ENCODE peak calls at places on chromosomes 12 and 14, in four cellular contexts. One of them, this sample, is unnamed.

GRCh38 chr12:110449799-110450497 is at the start of gene ARPC3:
- DNase-seq in M059J: peak; percentile 92
- DNase-seq in cardiac muscle cell: peak; percentile 97
- DNase-seq in HS-5: peak; percentile 67
- DNase-seq in this sample: peak; percentile 93

GRCh38 chr14:35385042-35385839 is 19.3 kb downstream of the NFKBIA start:
- DNase-seq in M059J: peak; percentile 92
- DNase-seq in cardiac muscle cell: peak; percentile 91
- DNase-seq in HS-5: no peak
- DNase-seq in this sample: no peak

GRCh38 chr14:87888136-87888999 is 104.6 kb downstream of the GALC start:
- DNase-seq in M059J: no peak
- DNase-seq in cardiac muscle cell: no peak
- DNase-seq in HS-5: no peak
- DNase-seq in this sample: no peak

GRCh38 chr12:65607271-65607880 is 216.9 kb upstream of the HMGA2 start:
- DNase-seq in M059J: peak; percentile 50
- DNase-seq in cardiac muscle cell: no peak
- DNase-seq in HS-5: no peak
- DNase-seq in this sample: no peak

GRCh38 chr12:2054091-2055018 is 1.6 kb downstream of the CACNA1C start:
- DNase-seq in M059J: peak; percentile 27
- DNase-seq in cardiac muscle cell: peak; percentile 23
- DNase-seq in HS-5: no peak
- DNase-seq in this sample: no peak

GRCh38 chr14:76938092-76938500 is 90.4 kb downstream of the IRF2BPL start:
- DNase-seq in M059J: peak; percentile 48
- DNase-seq in cardiac muscle cell: no peak
- DNase-seq in HS-5: no peak
- DNase-seq in this sample: no peak

GRCh38 chr14:60114881-60115280 is 23.2 kb downstream of the PCNX4 start:
- DNase-seq in M059J: no peak
- DNase-seq in cardiac muscle cell: no peak
- DNase-seq in HS-5: no peak
- DNase-seq in this sample: no peak

GRCh38 chr14:103568952-103569351 is 6.2 kb downstream of the COA8 start:
- DNase-seq in M059J: no peak
- DNase-seq in cardiac muscle cell: no peak
- DNase-seq in HS-5: no peak
- DNase-seq in this sample: no peak

GRCh38 chr12:107565551-107565950 is 120.0 kb upstream of the PWP1 start:
- DNase-seq in M059J: no peak
- DNase-seq in cardiac muscle cell: no peak
- DNase-seq in HS-5: no peak
- DNase-seq in this sample: no peak

GRCh38 chr12:89665556-89665955 is 43.1 kb downstream of the ATP2B1 start:
- DNase-seq in M059J: no peak
- DNase-seq in cardiac muscle cell: no peak
- DNase-seq in HS-5: no peak
- DNase-seq in this sample: no peak

GRCh38 chr12:20492251-20492728 is 124.0 kb downstream of the PDE3A start:
- DNase-seq in M059J: peak; percentile 95
- DNase-seq in cardiac muscle cell: peak; percentile 61
- DNase-seq in HS-5: peak; percentile 51
- DNase-seq in this sample: no peak

GRCh38 chr12:87216436-87216835 is 812.8 kb downstream of the C12orf50 start:
- DNase-seq in M059J: peak; percentile 36
- DNase-seq in cardiac muscle cell: peak; percentile 92
- DNase-seq in HS-5: no peak
- DNase-seq in this sample: no peak

GRCh38 chr14:94037954-94038353 is 11.8 kb downstream of the OTUB2 start:
- DNase-seq in M059J: no peak
- DNase-seq in cardiac muscle cell: no peak
- DNase-seq in HS-5: no peak
- DNase-seq in this sample: no peak

GRCh38 chr12:84355561-84355960 is 557.0 kb downstream of the SLC6A15 start:
- DNase-seq in M059J: no peak
- DNase-seq in cardiac muscle cell: no peak
- DNase-seq in HS-5: no peak
- DNase-seq in this sample: no peak

GRCh38 chr14:87705439-87705896 is 287.5 kb downstream of the GALC start:
- DNase-seq in M059J: no peak
- DNase-seq in cardiac muscle cell: no peak
- DNase-seq in HS-5: peak; percentile 4
- DNase-seq in this sample: no peak

GRCh38 chr14:77322209-77322902 is 1.5 kb downstream of the GSTZ1 start:
- DNase-seq in M059J: no peak
- DNase-seq in cardiac muscle cell: no peak
- DNase-seq in HS-5: no peak
- DNase-seq in this sample: no peak